ENCODE peak calls at places on chromosomes 2 and 18, in four cellular contexts. U is HS-27A, E is dermis blood vessel endothelial cell, V is A549. S is an unnamed sample.
A peak's percentile ranks its signal among the peaks of the same experiment; 100 is the strongest.

GRCh38 chr2:27075219-27075871 is 3.1 kb upstream of the EMILIN1 start:
- DNase-seq in U (no peak), V (no peak), E (peak; percentile 65), S (no peak)

GRCh38 chr2:127052068-127052770 is 54.7 kb downstream of the BIN1 start:
- DNase-seq in U (no peak), V (no peak), E (no peak), S (no peak)

GRCh38 chr2:157692768-157693167 is 64.1 kb upstream of the ACVR1C start:
- DNase-seq in V (no peak), U (peak; percentile 61), E (no peak), S (peak; percentile 92)

GRCh38 chr18:10895976-10896375 is 253.4 kb downstream of the PIEZO2 start:
- DNase-seq in E (no peak), V (no peak), U (no peak), S (no peak)

GRCh38 chr2:198135481-198135934 is 331.1 kb downstream of the PLCL1 start:
- DNase-seq in V (no peak), U (no peak), E (no peak), S (peak; percentile 69)

GRCh38 chr2:60775048-60775639 is 19.1 kb downstream of the PAPOLG start:
- DNase-seq in E (no peak), U (no peak), V (no peak), S (no peak)

GRCh38 chr2:203209538-203209937 is 29.3 kb upstream of the CYP20A1 start:
- DNase-seq in E (no peak), U (no peak), V (no peak), S (peak; percentile 22)

GRCh38 chr2:35410431-35411061 is 945.0 kb upstream of the CRIM1 start:
- DNase-seq in E (peak; percentile 76), V (peak; percentile 61), U (no peak), S (peak; percentile 13)

GRCh38 chr2:232537079-232537478 is 2.4 kb upstream of the CHRNG start:
- DNase-seq in V (peak; percentile 23), U (no peak), E (peak; percentile 23), S (no peak)

GRCh38 chr2:68741238-68741637 is 6.6 kb downstream of the ARHGAP25 start:
- DNase-seq in V (no peak), E (no peak), U (no peak), S (no peak)

GRCh38 chr18:79786781-79787526 is 10.8 kb upstream of the KCNG2 start:
- DNase-seq in E (no peak), V (no peak), U (no peak), S (peak; percentile 81)

GRCh38 chr2:229719926-229720652 is 5.7 kb upstream of the DNER start:
- DNase-seq in E (peak; percentile 15), V (no peak), U (no peak), S (no peak)

GRCh38 chr18:33744032-33744697 is 166.1 kb downstream of the ASXL3 start:
- DNase-seq in U (no peak), E (no peak), V (no peak), S (no peak)

GRCh38 chr2:231181848-231182247 is 16.6 kb upstream of the ARMC9 start:
- DNase-seq in E (peak; percentile 91), V (peak; percentile 66), U (no peak), S (peak; percentile 85)

GRCh38 chr18:22165603-22166069 is 3.8 kb upstream of the GATA6 start:
- DNase-seq in E (no peak), V (no peak), U (no peak), S (no peak)

GRCh38 chr18:59454909-59455727 is 96.1 kb upstream of the LMAN1 start:
- DNase-seq in U (no peak), E (no peak), V (no peak), S (no peak)

GRCh38 chr2:208915401-208915800 is 508.4 kb upstream of the MAP2 start:
- DNase-seq in U (no peak), E (no peak), V (no peak), S (no peak)

GRCh38 chr2:42973771-42974170 is 181.4 kb upstream of the HAAO start:
- DNase-seq in V (no peak), U (no peak), E (no peak), S (no peak)

GRCh38 chr18:47949197-47949596 is 18.7 kb upstream of the SMAD2 start:
- DNase-seq in V (no peak), U (no peak), E (peak; percentile 42), S (no peak)

GRCh38 chr2:238459081-238459629 is 32.4 kb downstream of the ASB1 start:
- DNase-seq in E (no peak), V (no peak), U (no peak), S (peak; percentile 89)

GRCh38 chr2:75064691-75065396 is 106.4 kb downstream of the POLE4 start:
- DNase-seq in E (peak; percentile 77), V (peak; percentile 58), U (peak; percentile 31), S (peak; percentile 29)

GRCh38 chr18:3604626-3605408 is 154.8 kb downstream of the TGIF1 start:
- DNase-seq in E (peak; percentile 84), V (peak; percentile 94), U (peak; percentile 85), S (peak; percentile 99)

GRCh38 chr2:8528863-8529262 is 153.0 kb upstream of the ID2 start:
- DNase-seq in V (no peak), E (no peak), U (no peak), S (no peak)

GRCh38 chr2:173684896-173685485 is 280.2 kb downstream of the SP3 start:
- DNase-seq in U (no peak), E (no peak), V (no peak), S (no peak)

GRCh38 chr2:19848952-19849351 is 52.8 kb downstream of the TTC32 start:
- DNase-seq in U (no peak), E (no peak), V (no peak), S (no peak)

GRCh38 chr2:132037527-132038178 is 124.1 kb downstream of the ANKRD30BL start:
- DNase-seq in E (peak; percentile 26), U (no peak), V (no peak), S (no peak)

GRCh38 chr2:7706791-7707190 is 789.6 kb downstream of the RNF144A start:
- DNase-seq in V (no peak), U (no peak), E (no peak), S (no peak)

GRCh38 chr2:136376798-136377211 is 258.9 kb upstream of the CXCR4 start:
- DNase-seq in V (no peak), U (no peak), E (peak; percentile 71), S (peak; percentile 35)

GRCh38 chr18:55582325-55582724 is 5.7 kb downstream of the TCF4 start:
- DNase-seq in E (peak; percentile 26), V (no peak), U (no peak), S (no peak)

GRCh38 chr18:50190236-50190635 is 4.7 kb downstream of the MYO5B start:
- DNase-seq in U (no peak), E (no peak), V (no peak), S (no peak)

GRCh38 chr2:102060047-102060446 is 68.3 kb downstream of the IL1R2 start:
- DNase-seq in E (no peak), U (no peak), V (no peak), S (no peak)

GRCh38 chr2:112031916-112032582 is 23.0 kb upstream of the TMEM87B start:
- DNase-seq in V (no peak), U (no peak), E (peak; percentile 78), S (peak; percentile 46)

GRCh38 chr18:48488388-48488850 is 50.4 kb upstream of the CTIF start:
- DNase-seq in V (peak; percentile 81), U (peak; percentile 98), E (peak; percentile 95), S (peak; percentile 91)

GRCh38 chr2:190869721-190870120 is 10.9 kb upstream of the GLS start:
- DNase-seq in E (no peak), V (no peak), U (no peak), S (no peak)

S was measured in AG10803.